ENCODE peak calls at places on chromosome 11, in six cellular contexts. F, K, C, W, B and T are unnamed samples.
A peak's percentile ranks its signal among the peaks of the same experiment; 100 is the strongest.

GRCh38 chr11:120667281-120667680 is 155.7 kb downstream of the GRIK4 start:
- DNase-seq in W (no peak), B (no peak), C (no peak), K (no peak), F (no peak), T (no peak)

GRCh38 chr11:111409915-111410314 is 30.8 kb upstream of the POU2AF1 start:
- DNase-seq in K (no peak), W (no peak), F (no peak), B (no peak), C (no peak), T (no peak)

GRCh38 chr11:126415128-126415527 is 59.6 kb downstream of the ST3GAL4 start:
- DNase-seq in W (no peak), C (peak; percentile 71), K (no peak), F (peak; percentile 69), B (peak; percentile 63), T (no peak)

GRCh38 chr11:69373251-69373635 is 79.3 kb downstream of the MYEOV start:
- DNase-seq in W (peak; percentile 22), B (no peak), C (no peak), F (no peak), K (no peak), T (no peak)

GRCh38 chr11:22491826-22492225 is 133.8 kb downstream of the FANCF start:
- DNase-seq in F (peak; percentile 4), C (no peak), K (no peak), W (no peak), B (no peak), T (no peak)

GRCh38 chr11:44654057-44654456 is 72.7 kb upstream of the TSPAN18 start:
- DNase-seq in K (no peak), W (no peak), B (no peak), F (no peak), C (no peak), T (no peak)

GRCh38 chr11:27656806-27657483 is 43.3 kb downstream of the BDNF start:
- DNase-seq in K (peak; percentile 17), W (no peak), F (no peak), C (no peak), B (no peak), T (no peak)

GRCh38 chr11:102283088-102283487 is 34.2 kb upstream of the BIRC3 start:
- DNase-seq in F (peak; percentile 47), B (no peak), W (no peak), K (no peak), C (no peak), T (no peak)

GRCh38 chr11:12189543-12190235 is 79.3 kb downstream of the MICAL2 start:
- DNase-seq in W (no peak), C (no peak), B (no peak), K (peak; percentile 98), F (no peak), T (no peak)

GRCh38 chr11:12508151-12508740 is 130.9 kb downstream of the PARVA start:
- DNase-seq in C (no peak), K (no peak), F (peak; percentile 75), B (no peak), W (no peak), T (no peak)

GRCh38 chr11:6674856-6675255 is 8.3 kb downstream of the MRPL17 start:
- DNase-seq in B (no peak), W (no peak), K (no peak), C (no peak), F (no peak), T (no peak)

GRCh38 chr11:26730711-26731460 is 9.0 kb upstream of the SLC5A12 start:
- DNase-seq in K (peak; percentile 11), F (peak; percentile 1), C (no peak), B (no peak), W (no peak), T (no peak)

GRCh38 chr11:69361466-69361865 is 67.5 kb downstream of the MYEOV start:
- DNase-seq in F (no peak), W (peak; percentile 14), C (peak; percentile 15), B (peak; percentile 12), K (no peak), T (no peak)

GRCh38 chr11:64499261-64500004 is 91.6 kb upstream of the SLC22A12 start:
- DNase-seq in B (no peak), C (no peak), W (no peak), K (no peak), F (no peak), T (no peak)

GRCh38 chr11:120547871-120548681 is 36.5 kb downstream of the GRIK4 start:
- DNase-seq in K (peak; percentile 81), W (no peak), C (peak; percentile 60), B (peak; percentile 93), F (peak; percentile 98), T (peak; percentile 93)

GRCh38 chr11:68549789-68550484 is 89.4 kb downstream of the PPP6R3 start:
- DNase-seq in F (no peak), K (no peak), W (no peak), C (no peak), B (no peak), T (no peak)

GRCh38 chr11:60863550-60864521 is 3.5 kb upstream of the ZP1 start:
- DNase-seq in C (no peak), B (no peak), K (no peak), F (no peak), W (no peak), T (no peak)

DNA sequence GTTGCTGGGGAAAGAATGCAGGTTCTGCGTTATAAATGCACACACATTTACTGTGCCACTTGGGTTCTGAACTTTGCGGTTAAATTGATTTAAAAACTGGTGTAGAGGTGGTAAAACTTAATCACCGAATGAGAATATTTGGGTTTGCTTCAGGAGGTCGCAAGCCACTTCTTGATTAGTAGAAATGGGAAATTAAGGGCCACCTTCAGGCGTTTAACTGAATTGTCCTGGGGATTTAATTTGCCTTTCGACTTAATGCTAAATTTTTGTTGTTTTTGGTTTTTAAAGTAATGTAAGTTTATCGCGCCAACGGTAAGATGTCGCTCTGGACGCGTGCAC is 460 bp upstream of the NCR3LG1 start:
- DNase-seq in F (no peak), W (no peak), C (no peak), K (no peak), B (no peak), T (no peak)
- TF ChIP-seq CTCF in F (peak; percentile 16), W (peak; percentile 60), C (peak; percentile 3), K (no peak), B (peak; percentile 7), T (peak; percentile 24)

GRCh38 chr11:34510673-34511072 is 2.9 kb downstream of the ELF5 start:
- DNase-seq in W (no peak), K (no peak), B (no peak), C (no peak), F (no peak), T (no peak)

GRCh38 chr11:34507156-34507555 is 6.4 kb downstream of the ELF5 start:
- DNase-seq in F (no peak), W (no peak), K (no peak), B (no peak), C (no peak), T (no peak)

GRCh38 chr11:34505874-34506273 is 7.7 kb downstream of the ELF5 start:
- DNase-seq in C (no peak), W (no peak), K (no peak), B (no peak), F (no peak), T (no peak)

GRCh38 chr11:34508514-34508913 is 5.1 kb downstream of the ELF5 start:
- DNase-seq in B (no peak), K (no peak), W (no peak), C (no peak), F (peak; percentile 32), T (no peak)

DNA sequence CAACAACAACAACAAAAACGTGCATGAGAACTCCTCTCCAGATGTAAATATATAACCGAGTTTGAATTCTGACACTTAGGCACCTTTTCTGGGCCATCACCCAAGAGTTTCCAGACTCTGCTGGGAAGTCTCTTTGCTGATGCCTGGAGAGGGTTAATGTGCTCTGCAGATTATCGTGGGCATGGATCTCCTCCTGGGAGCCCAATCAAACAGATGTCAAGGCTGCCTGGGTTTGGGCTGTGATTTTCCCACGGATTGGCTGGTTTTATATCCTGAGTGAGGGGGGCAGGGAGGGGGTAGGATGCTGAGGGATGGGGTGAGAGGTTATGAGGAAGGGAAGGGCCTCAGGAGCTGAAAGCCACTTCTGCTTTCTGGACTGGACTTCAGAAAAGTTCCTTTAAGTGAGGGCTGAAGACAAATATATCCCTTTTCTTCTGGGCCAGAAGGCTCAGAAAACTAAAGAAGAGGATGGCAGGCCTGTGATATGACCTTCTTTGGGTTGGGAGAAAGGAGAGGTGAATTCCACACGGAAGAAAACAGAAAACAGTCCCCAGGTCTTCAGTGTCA is 4.2 kb downstream of the ELF5 start:
- DNase-seq in B (no peak), C (no peak), K (no peak), F (no peak), W (no peak), T (no peak)
- H3K27me3 ChIP-seq in B (no peaks in the 10 kb centered on the region), C (no peaks in the 10 kb centered on the region), K (no peaks in the 10 kb centered on the region), F (no peaks in the 10 kb centered on the region), W (no peaks in the 10 kb centered on the region), T (no peaks in the 10 kb centered on the region)

DNA sequence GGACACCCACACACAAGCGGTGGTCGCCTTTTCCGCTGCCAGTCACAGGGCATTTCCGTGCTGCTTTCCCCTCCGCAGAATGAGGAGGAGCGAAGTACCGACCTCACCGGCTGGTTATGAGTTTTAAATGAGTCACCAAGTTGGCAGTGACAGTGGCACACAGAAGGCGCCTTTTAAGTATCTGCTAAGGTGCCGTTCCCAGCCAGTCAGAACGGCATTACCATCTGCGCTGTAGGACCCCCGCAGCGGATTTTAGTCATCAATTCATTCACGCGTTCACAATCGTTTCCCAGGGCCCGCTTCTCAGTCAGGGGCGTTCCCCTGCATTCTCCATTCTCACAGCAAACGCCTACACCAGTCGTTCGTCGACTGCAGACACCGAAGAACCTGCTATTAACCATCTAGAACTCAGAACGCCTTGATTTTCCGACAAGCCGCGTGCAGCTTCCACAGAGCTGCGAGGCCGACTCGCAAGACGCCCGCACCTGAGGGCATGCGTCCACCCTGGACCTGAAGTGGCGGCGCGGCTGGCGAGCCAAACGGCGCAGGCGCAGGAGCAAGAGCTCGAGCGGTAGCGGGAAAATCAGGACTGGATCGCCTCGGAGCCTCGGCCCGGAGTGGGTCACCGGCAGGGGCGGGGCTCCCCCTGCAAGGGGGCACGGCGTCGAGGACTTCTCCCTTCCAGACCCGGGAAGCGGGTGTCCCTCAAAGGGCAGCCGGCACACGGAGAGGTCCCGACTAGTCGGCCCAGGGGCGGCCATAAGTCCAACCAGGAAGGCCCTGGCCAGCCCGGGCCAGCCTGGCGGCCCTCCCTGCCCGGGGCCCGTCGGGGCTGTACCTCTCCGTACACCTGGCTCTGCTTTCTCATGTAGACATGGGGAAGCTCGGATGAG is 642 bp downstream of the CYP2R1 start:
- DNase-seq in C (peak; percentile 93), K (peak; percentile 75), F (peak; percentile 82), W (peak; percentile 96), B (peak; percentile 83), T (peak; percentile 73)
- TF ChIP-seq CTCF in C (peak; percentile 0), K (no peak), F (no peak), W (no peak), B (no peak), T (no peak)

GRCh38 chr11:18956630-18957029 is 17.4 kb upstream of the MRGPRX1 start:
- DNase-seq in K (no peak), F (no peak), B (no peak), C (no peak), W (no peak), T (no peak)

DNA sequence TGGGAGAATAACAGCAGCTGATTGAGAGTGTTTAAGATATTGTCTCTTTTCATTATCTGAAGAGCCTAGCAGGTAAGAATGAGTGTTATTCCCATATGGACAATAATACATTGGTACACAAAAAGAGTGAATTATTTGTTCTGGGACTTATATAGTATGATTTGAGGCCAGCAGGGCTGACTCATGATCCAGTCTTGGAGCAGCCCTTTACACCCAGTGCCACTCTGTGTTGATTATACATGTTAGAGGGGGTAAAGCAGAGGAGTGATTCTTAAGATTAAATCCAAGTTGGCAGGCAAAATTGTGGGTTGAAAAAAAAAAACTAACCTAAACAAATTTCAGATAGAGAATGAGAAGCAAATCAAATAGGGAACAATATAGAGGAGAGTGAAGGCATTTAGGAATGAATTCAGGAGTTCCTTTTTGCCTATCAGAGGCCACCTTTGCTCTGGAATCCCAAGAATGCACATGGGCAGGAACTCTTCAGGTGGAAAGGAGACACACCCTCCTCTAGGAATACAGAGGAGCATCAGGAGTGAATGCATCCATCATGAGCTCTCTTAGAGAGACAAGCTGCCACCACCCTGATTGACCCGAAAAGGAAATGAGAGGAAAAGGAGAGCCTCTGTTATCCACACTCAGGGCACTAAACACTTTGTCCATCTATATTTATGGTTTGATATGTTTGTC is 19.2 kb upstream of the MRGPRX1 start:
- DNase-seq in K (peak; percentile 25), W (peak; percentile 70), C (no peak), F (no peak), B (no peak), T (no peak)
- H3K27me3 ChIP-seq in K (no peaks in the 10 kb centered on the region), W (peaks cover 9% of the 10 kb centered on the region), C (no peaks in the 10 kb centered on the region), F (no peaks in the 10 kb centered on the region), B (no peaks in the 10 kb centered on the region), T (no peaks in the 10 kb centered on the region)